ENCODE peak calls at places on chromosomes 12 and 14, in eight cellular contexts. O is PC-9; Y is fibroblast of lung; X is lower lobe of right lung; L is CD8-positive, alpha-beta memory T cell; N is heart left ventricle; R is ovary; G is IMR-90. S is an unnamed sample. For H3K4me1, the result is how much of the 10 kb centered on the place peaks cover.

GRCh38 chr14:61065671-61066070 is 84.6 kb downstream of the SLC38A6 start:
- DNase-seq in X (no peak), L (no peak), R (no peak), N (no peak), Y (no peak), G (no peak), O (no peak), S (no peak)

GRCh38 chr12:123897221-123897620 is 75.4 kb downstream of the CCDC92 start:
- DNase-seq in X (no peak), R (no peak), O (no peak), G (peak), L (no peak), N (no peak), Y (peak), S (peak)

GRCh38 chr12:119179335-119180021 is 747 bp downstream of the HSPB8 start:
- DNase-seq in X (no peak), Y (peak), R (peak), L (no peak), O (peak), N (peak), G (peak), S (peak)

GRCh38 chr12:30095511-30095910 is 311.8 kb upstream of the TMTC1 start:
- DNase-seq in R (no peak), L (no peak), X (no peak), N (no peak), Y (no peak), G (no peak), O (no peak), S (no peak)

GRCh38 chr12:131599214-131600159 is 111.4 kb upstream of the SFSWAP start:
- DNase-seq in N (no peak), G (no peak), L (no peak), R (no peak), X (no peak), O (no peak), Y (no peak), S (no peak)

GRCh38 chr12:58924652-58925051 is 4.3 kb upstream of the LRIG3 start:
- DNase-seq in R (no peak), X (no peak), O (no peak), G (no peak), L (no peak), Y (peak), N (no peak), S (no peak)

GRCh38 chr14:34043627-34044372 is 92.9 kb upstream of the EGLN3 start:
- DNase-seq in G (no peak), N (no peak), R (no peak), Y (peak), O (peak), L (peak), X (no peak), S (no peak)

GRCh38 chr12:26198742-26199141 is 3.4 kb downstream of the SSPN start:
- DNase-seq in N (no peak), Y (peak), G (peak), L (no peak), X (no peak), R (no peak), O (no peak), S (peak)

GRCh38 chr14:49586673-49587460 is 687 bp upstream of the RPS29 start:
- DNase-seq in R (peak), N (no peak), L (peak), X (no peak), O (peak), G (peak), Y (peak), S (no peak)

GRCh38 chr12:48542300-48542928 is 17.0 kb downstream of the OR8S1 start:
- DNase-seq in Y (peak), L (no peak), X (peak), G (peak), N (no peak), R (no peak), O (no peak), S (no peak)

GRCh38 chr14:92729632-92730358 is 18.6 kb downstream of the LGMN start:
- DNase-seq in N (no peak), L (no peak), O (peak), X (no peak), G (peak), R (no peak), Y (peak), S (no peak)

GRCh38 chr12:40921563-40922163 is 229.4 kb downstream of the CNTN1 start:
- DNase-seq in G (peak), Y (peak), O (no peak), X (no peak), R (no peak), N (no peak), L (no peak), S (no peak)

GRCh38 chr14:89364316-89364715 is 52.7 kb downstream of the FOXN3 start:
- DNase-seq in G (no peak), X (no peak), L (no peak), Y (no peak), N (no peak), R (no peak), O (no peak), S (no peak)

GRCh38 chr14:75453817-75454434 is 26.1 kb downstream of the JDP2 start:
- DNase-seq in O (no peak), L (no peak), R (no peak), X (no peak), Y (no peak), G (no peak), N (no peak), S (peak)

GRCh38 chr14:75452900-75453816 is 25.3 kb downstream of the JDP2 start:
- DNase-seq in O (peak), L (no peak), Y (peak), G (peak), X (peak), N (no peak), R (peak), S (peak)

GRCh38 chr14:75450381-75451276 is 22.8 kb downstream of the JDP2 start:
- DNase-seq in N (peak), X (peak), O (peak), L (no peak), R (no peak), Y (peak), G (peak), S (peak)

GRCh38 chr14:75449703-75450102 is 21.9 kb downstream of the JDP2 start:
- DNase-seq in N (no peak), L (no peak), R (no peak), Y (no peak), G (no peak), X (no peak), O (peak), S (no peak)

GRCh38 chr14:75452324-75452723 is 24.5 kb downstream of the JDP2 start:
- DNase-seq in X (no peak), R (no peak), O (no peak), G (no peak), N (no peak), L (no peak), Y (no peak), S (no peak)
- H3K27ac ChIP-seq in X (peak), R (peak), O (peak), G (peak), N (peak), L (no peak), Y (peak), S (peak)

DNA sequence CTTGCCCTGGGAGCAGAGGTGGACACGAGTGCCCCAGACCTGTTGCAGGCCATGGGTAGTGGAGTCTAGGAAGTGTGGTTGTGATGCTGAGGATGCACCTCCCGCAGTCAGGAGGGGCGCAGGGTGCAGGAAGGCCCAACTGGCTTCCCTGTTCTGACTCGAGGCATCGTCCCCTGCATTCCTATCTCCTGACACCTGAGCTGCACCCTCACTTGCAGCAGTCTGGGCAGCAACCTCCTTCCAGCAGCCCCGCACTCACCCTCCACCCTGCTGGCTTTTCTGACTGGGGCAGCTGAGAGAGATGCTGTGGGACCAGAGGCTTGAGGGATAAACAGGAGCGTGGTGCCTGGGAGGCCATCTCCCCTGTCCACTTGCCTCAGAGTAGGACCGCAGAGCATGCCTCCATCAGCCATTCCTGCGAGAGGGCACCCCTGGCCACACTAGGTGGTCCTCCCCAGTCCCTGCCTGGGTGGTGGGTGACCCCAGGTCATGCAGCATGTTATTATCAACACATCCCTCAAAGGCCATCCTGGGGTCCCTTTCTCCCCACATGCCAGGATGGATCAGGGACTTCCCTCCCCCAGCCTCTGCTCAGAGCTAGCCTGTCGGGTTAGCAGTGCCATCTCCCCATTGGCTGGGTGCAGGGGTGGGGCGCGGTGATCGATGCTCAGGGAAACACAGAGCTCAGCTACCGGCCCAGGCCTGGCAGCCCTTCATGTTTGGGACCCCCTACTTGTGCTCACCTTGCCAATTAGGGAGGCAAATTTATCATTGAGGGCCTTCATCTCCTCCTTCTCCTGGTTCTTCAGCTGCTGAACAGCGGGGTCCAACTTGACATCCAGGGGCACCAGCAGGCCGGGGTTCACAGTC is 719 bp downstream of the KRT80 start:
- DNase-seq in N (no peak), R (no peak), L (no peak), G (peak), Y (peak), X (no peak), O (peak), S (no peak)
- H3K4me1 ChIP-seq in N (under half), R (under half), L (under half), G (half or more), Y (half or more), X (half or more), O (half or more), S (under half)

GRCh38 chr14:24678801-24679247 is 44.8 kb upstream of the GZMB start:
- DNase-seq in O (peak), G (peak), R (peak), Y (peak), N (no peak), X (peak), L (peak), S (peak)
- H3K4me3 ChIP-seq in O (no peak), G (no peak), R (peak), Y (peak), N (peak), X (peak), L (peak), S (no peak)

GRCh38 chr12:53287741-53288216 is 7.6 kb upstream of the PFDN5 start:
- DNase-seq in Y (peak), X (peak), R (peak), O (peak), N (peak), G (peak), L (peak), S (peak)

GRCh38 chr12:53289891-53290290 is 5.5 kb upstream of the PFDN5 start:
- DNase-seq in X (no peak), G (peak), L (no peak), R (no peak), O (no peak), N (no peak), Y (peak), S (no peak)

GRCh38 chr12:53288322-53288721 is 7.0 kb upstream of the PFDN5 start:
- DNase-seq in O (no peak), L (no peak), Y (no peak), G (no peak), R (no peak), N (no peak), X (no peak), S (no peak)

GRCh38 chr12:53290661-53291060 is 4.7 kb upstream of the PFDN5 start:
- DNase-seq in L (no peak), O (no peak), X (no peak), N (no peak), R (no peak), Y (peak), G (peak), S (no peak)

DNA sequence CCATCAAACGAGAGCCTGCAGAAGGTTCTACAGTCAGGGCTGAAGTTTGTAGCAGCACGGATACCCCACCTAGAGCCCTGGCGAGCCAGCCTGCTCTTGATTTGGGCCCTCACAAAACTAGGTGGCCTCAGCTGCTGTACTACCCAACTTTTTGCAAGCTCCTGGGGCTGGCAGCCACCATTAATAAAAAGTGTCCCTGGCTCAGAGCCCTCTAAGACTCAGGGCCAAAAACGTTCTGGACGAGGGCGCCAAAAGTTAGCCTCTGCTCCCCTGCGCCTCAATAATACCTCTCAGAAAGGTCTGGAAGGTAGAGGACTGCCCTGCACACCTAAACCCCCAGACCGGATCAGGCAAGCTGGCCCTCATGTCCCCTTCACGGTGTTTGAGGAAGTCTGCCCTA is 8.9 kb upstream of the PFDN5 start:
- DNase-seq in L (no peak), R (no peak), Y (no peak), N (no peak), G (no peak), O (no peak), X (no peak), S (no peak)
- H3K27ac ChIP-seq in L (no peak), R (no peak), Y (no peak), N (no peak), G (no peak), O (no peak), X (no peak), S (no peak)